ENCODE peak calls at places on chromosomes 11 and 22, in four cellular contexts. A is HCT116, I is stomach, X is IMR-90. G is an unnamed sample.

GRCh38 chr11:124837491-124837856 is 27.8 kb upstream of the ROBO3 start:
- DNase-seq in A (peak; percentile 72), X (peak; percentile 90), I (no peak), G (no peak)

GRCh38 chr11:13695886-13696285 is 27.4 kb downstream of the FAR1 start:
- DNase-seq in I (no peak), A (no peak), X (no peak), G (no peak)

GRCh38 chr22:38942702-38943101 is 14.7 kb upstream of the APOBEC3A start:
- DNase-seq in I (peak; percentile 18), A (no peak), X (no peak), G (no peak)

GRCh38 chr22:44452531-44453420 is 45.3 kb downstream of the RTL6 start:
- DNase-seq in X (no peak), I (peak; percentile 24), A (no peak), G (no peak)

GRCh38 chr11:47711816-47712215 is 3.4 kb downstream of the AGBL2 start:
- DNase-seq in I (no peak), X (no peak), A (no peak), G (peak; percentile 35)

GRCh38 chr11:58573451-58574104 is 2.1 kb downstream of the LPXN start:
- DNase-seq in I (no peak), X (peak; percentile 85), A (no peak), G (peak; percentile 86)

GRCh38 chr11:69572233-69572860 is 68.6 kb upstream of the CCND1 start:
- DNase-seq in X (no peak), A (no peak), I (no peak), G (peak; percentile 9)

GRCh38 chr11:131691558-131692041 is 321.2 kb downstream of the NTM start:
- DNase-seq in I (no peak), A (no peak), X (peak; percentile 11), G (no peak)

GRCh38 chr11:65962136-65962564 is 616 bp downstream of the SART1 start:
- DNase-seq in A (no peak), I (no peak), X (no peak), G (no peak)

GRCh38 chr11:114155116-114155515 is 95.6 kb downstream of the ZBTB16 start:
- DNase-seq in A (no peak), X (no peak), I (no peak), G (no peak)

GRCh38 chr11:12271826-12272366 is 105.5 kb upstream of the PARVA start:
- DNase-seq in X (no peak), A (no peak), I (no peak), G (no peak)

GRCh38 chr22:44351685-44352377 is 39.1 kb upstream of the SHISAL1 start:
- DNase-seq in I (no peak), X (peak; percentile 95), A (no peak), G (no peak)

GRCh38 chr22:46770151-46770641 is 7.7 kb downstream of the TBC1D22A start:
- DNase-seq in A (no peak), X (no peak), I (no peak), G (no peak)

GRCh38 chr11:27392715-27393114 is 29.7 kb upstream of the CCDC34 start:
- DNase-seq in X (peak; percentile 90), I (no peak), A (no peak), G (peak; percentile 53)

GRCh38 chr11:58905716-58906547 is 33.4 kb upstream of the GLYATL1 start:
- DNase-seq in I (peak; percentile 50), A (no peak), X (peak; percentile 91), G (peak; percentile 25)

GRCh38 chr11:117230981-117231636 is 764 bp downstream of the PCSK7 start:
- DNase-seq in X (no peak), A (no peak), I (no peak), G (no peak)
- TF ChIP-seq POLR2A in X (no peak), A (no peak), I (no peak), G (no peak)

GRCh38 chr11:118211006-118211405 is 13.8 kb downstream of the JAML start:
- DNase-seq in A (no peak), X (no peak), I (no peak), G (no peak)
- H3K27ac ChIP-seq in A (no peak overlapping the region), X (no peak overlapping the region), I (no peak overlapping the region), G (no peak overlapping the region)

DNA sequence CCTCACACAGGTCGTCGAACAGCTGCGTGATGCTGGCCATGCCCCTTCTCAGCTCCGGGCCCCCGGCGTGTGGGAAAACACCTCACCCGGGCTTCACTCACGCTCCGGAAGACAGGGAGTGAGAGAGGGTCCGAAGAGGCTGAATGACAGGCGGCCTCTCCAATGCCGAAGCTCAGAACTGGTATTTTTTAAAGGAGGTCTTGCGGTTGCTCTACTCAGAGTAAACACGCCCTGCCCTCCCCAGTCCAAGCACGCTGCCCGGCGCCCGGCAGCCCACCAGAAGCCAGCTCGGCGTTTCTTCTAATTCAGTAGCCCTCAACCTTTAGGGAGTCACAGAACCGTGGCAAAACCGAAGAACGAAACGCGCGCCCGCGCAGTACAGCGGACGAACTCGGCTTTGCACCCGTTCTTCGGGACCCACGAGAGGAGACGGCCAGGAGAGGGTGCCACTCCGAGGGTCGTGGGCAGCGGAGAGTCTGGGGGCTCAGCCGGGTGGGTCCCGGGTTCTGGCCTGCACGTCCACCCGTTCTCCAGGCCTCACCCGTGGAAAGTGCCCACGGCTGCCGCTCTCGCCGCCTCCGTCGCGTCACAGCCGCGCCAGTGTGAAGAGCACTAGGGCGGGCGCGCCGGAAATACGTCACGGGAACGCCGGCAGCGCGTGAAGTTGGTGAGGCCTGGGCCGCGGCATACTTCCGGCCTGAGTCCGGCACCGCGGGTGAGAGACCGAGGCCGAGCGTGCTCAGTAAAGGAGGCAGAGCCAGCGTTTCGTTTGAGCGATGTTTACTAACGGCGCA is at the start of gene TUBGCP6:
- DNase-seq in I (peak; percentile 97), A (peak; percentile 83), X (peak; percentile 91), G (peak; percentile 98)
- TF ChIP-seq POLR2A in I (no peak), A (peak; percentile 73), X (peak; percentile 58), G (peak; percentile 70)

GRCh38 chr11:36596880-36597279 is 1.2 kb downstream of the RAG2 start:
- DNase-seq in A (no peak), I (no peak), X (no peak), G (no peak)
- H3K27ac ChIP-seq in A (no peak overlapping the region), I (no peak overlapping the region), X (no peak overlapping the region), G (no peak overlapping the region)

DNA sequence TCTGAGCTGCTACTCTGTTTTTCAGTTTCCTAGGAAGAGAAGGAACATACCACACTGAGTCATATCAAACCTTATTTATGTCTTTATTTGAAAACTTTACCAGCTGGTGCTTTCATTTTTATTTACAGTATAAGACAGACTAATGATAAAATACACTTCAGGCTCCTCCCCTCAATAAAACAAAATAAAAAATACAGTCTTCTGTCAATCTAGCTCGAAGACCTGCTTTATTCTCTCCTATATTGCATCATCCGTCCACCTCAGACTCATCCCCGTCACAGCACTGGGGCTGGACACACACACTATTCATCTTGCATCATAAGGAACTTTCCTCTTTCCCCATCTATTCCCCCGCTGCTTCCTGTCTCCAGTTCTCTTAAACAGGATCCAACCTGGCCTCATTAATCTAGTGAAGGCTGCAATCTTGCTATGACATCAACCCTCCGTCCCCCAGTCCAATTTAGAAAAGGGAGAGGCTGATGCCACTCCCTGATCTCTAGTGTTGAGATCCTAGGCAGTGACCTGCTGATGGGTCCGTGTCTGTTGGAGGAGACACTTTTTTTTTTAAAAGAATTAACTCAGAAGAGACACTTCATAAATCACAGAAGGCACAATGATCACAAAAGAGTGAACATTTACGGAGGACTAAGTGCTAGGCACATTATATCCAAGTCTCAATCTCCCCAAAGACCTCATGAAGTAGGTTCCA is 1.1 kb downstream of the XBP1 start:
- DNase-seq in I (no peak), A (peak; percentile 35), X (peak; percentile 96), G (peak; percentile 86)
- TF ChIP-seq POLR2A in I (no peak), A (no peak), X (peak; percentile 96), G (peak; percentile 70)

GRCh38 chr11:64823568-64824119 is 13.3 kb upstream of the MEN1 start:
- DNase-seq in X (no peak), A (no peak), I (no peak), G (no peak)
- H3K27ac ChIP-seq in X (no peak overlapping the region), A (no peak overlapping the region), I (no peak overlapping the region), G (no peak overlapping the region)

GRCh38 chr11:72004515-72005346 is 6.0 kb downstream of the IL18BP start:
- DNase-seq in A (no peak), X (no peak), I (no peak), G (no peak)
- TF ChIP-seq POLR2A in A (no peak), X (no peak), I (no peak), G (no peak)

G was measured in adrenal gland.